ENCODE peak calls at places on chromosome 15, in four cellular contexts. H is GM12892, T is GM12878, L is HepG2. Z is an unnamed sample.
A peak's percentile ranks its signal among the peaks of the same experiment; 100 is the strongest.

GRCh38 chr15:39287322-39288195 is 293.3 kb upstream of the THBS1 start:
- DNase-seq in L (no peak), T (no peak), H (no peak), Z (no peak)

GRCh38 chr15:59654043-59654442 is 3.3 kb downstream of the GTF2A2 start:
- DNase-seq in H (no peak), L (no peak), T (no peak), Z (no peak)

GRCh38 chr15:52804526-52805081 is 14.5 kb upstream of the ONECUT1 start:
- DNase-seq in H (no peak), T (no peak), L (no peak), Z (no peak)

GRCh38 chr15:55915876-55916567 is 77.4 kb downstream of the NEDD4 start:
- DNase-seq in T (no peak), H (no peak), L (no peak), Z (no peak)

GRCh38 chr15:57446393-57446792 is 70.1 kb downstream of the CGNL1 start:
- DNase-seq in H (no peak), T (no peak), L (no peak), Z (no peak)

GRCh38 chr15:48358681-48359152 is 27.5 kb downstream of the DUT start:
- DNase-seq in T (no peak), L (no peak), H (no peak), Z (no peak)

GRCh38 chr15:86879250-86880229 is 799.9 kb downstream of the AGBL1 start:
- DNase-seq in L (no peak), T (no peak), H (no peak), Z (no peak)

GRCh38 chr15:33377239-33377638 is 66.5 kb downstream of the RYR3 start:
- DNase-seq in L (no peak), T (no peak), H (no peak), Z (no peak)

GRCh38 chr15:70166506-70167087 is 68.9 kb upstream of the TLE3 start:
- DNase-seq in T (no peak), L (no peak), H (no peak), Z (no peak)

GRCh38 chr15:35559683-35560082 is 13.7 kb upstream of the DPH6 start:
- DNase-seq in L (no peak), T (no peak), H (no peak), Z (no peak)

GRCh38 chr15:75065467-75065850 is 42.1 kb downstream of the PPCDC start:
- DNase-seq in T (no peak), L (peak; percentile 85), H (no peak), Z (no peak)
- TF ChIP-seq TAF1 in T (no peak), L (no peak), H (no peak), Z (no peak)

GRCh38 chr15:43403616-43404015 is 32.7 kb downstream of the TUBGCP4 start:
- DNase-seq in T (no peak), L (no peak), H (no peak), Z (no peak)
- TF ChIP-seq POLR2AphosphoS5 in T (no peak), L (no peak), H (no peak), Z (no peak)

GRCh38 chr15:88651971-88652370 is 13.2 kb downstream of the ISG20 start:
- DNase-seq in H (no peak), L (no peak), T (no peak), Z (no peak)
- TF ChIP-seq TAF1 in H (no peak), L (no peak), T (no peak), Z (no peak)

GRCh38 chr15:91258436-91258779 is 158.4 kb downstream of the SV2B start:
- DNase-seq in T (no peak), L (no peak), H (no peak), Z (no peak)
- TF ChIP-seq POLR2AphosphoS5 in T (no peak), L (no peak), H (no peak), Z (no peak)

GRCh38 chr15:67542192-67542461 is 376 bp upstream of the MAP2K5 start:
- DNase-seq in H (no peak), T (no peak), L (no peak), Z (no peak)
- TF ChIP-seq TAF1 in H (no peak), T (no peak), L (no peak), Z (no peak)

DNA sequence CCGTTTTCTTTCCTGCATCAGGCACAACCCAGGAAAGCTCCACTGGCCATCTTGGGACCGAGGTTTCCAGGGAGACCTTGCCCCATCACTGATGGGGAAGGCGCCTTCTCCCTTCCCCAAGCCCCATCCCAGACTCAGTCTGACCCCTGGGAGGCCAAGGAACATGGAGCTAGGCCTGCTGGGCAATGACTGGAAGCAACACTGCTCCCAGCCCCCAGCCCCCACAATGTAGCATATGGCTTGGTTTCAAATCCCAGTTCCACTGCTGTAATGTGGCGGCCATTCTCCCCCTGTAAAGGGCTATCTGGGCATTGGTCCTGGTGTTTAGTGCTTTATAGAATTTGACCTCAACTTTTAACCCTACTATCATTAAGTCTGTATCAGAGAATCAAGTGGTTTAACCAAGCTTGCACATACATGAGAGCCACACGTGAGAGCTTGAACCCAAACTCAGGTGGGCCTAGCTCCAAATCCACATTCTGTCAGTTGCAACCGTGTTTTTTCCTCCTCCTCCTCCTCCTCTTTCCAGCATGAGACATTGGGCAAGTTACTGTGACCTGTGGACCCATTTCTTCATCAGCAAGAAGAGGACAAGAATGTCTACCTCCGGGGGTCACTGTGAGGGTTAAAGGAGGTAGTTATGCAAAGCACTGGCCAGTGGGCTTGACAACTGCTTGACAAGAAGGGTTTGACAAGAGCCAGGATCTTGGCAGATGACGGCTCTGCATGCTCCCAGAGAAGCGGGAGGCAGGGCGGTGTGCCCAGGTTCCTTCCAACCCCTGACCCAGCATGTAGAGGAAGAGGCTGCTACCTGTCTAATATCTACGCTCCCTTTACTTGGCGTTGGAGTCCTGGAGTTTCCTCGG is 37.4 kb downstream of the KLHL25 start:
- DNase-seq in H (no peak), T (no peak), L (no peak), Z (no peak)
- TF ChIP-seq POLR2AphosphoS5 in H (no peak), T (no peak), L (no peak), Z (no peak)

GRCh38 chr15:50098576-50098975 is 20.5 kb downstream of the ATP8B4 start:
- DNase-seq in L (no peak), H (no peak), T (no peak), Z (no peak)
- TF ChIP-seq TAF1 in L (no peak), H (no peak), T (no peak), Z (no peak)

GRCh38 chr15:62783303-62783957 is 259.1 kb upstream of the TPM1 start:
- DNase-seq in H (no peak), T (no peak), L (no peak), Z (no peak)

GRCh38 chr15:62782896-62783295 is 259.7 kb upstream of the TPM1 start:
- DNase-seq in T (no peak), L (no peak), H (no peak), Z (no peak)

GRCh38 chr15:62779041-62779810 is 263.3 kb upstream of the TPM1 start:
- DNase-seq in T (no peak), L (no peak), H (no peak), Z (no peak)

GRCh38 chr15:62781081-62781497 is 261.5 kb upstream of the TPM1 start:
- DNase-seq in H (no peak), L (no peak), T (no peak), Z (no peak)

GRCh38 chr15:62782100-62782791 is 260.3 kb upstream of the TPM1 start:
- DNase-seq in L (peak; percentile 78), H (no peak), T (no peak), Z (peak; percentile 16)
- TF ChIP-seq POLR2AphosphoS5 in L (no peak), H (no peak), T (no peak), Z (no peak)

GRCh38 chr15:100713163-100713867 is 110.9 kb downstream of the ASB7 start:
- DNase-seq in H (no peak), T (no peak), L (peak; percentile 72), Z (no peak)
- TF ChIP-seq TAF1 in H (no peak), T (no peak), L (no peak), Z (no peak)

DNA sequence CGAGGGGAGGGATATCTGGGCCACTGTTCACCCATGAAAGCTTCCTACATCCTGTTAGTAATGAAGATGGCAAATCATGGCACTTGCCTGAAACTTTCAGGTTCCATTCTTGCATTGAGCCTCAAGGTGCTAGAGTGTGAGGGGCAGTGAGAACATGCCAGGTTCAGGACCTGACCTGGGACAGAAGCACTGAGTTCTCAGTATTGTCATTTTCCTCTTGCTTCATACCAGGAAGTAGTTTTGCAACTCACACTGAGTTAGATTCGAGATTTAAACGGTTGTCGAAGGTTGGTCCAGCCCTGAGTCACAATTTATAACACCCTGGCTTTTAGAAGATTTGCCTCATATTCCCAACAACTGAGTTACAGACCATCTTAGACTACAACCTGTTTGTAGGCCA is 11.8 kb upstream of the MEIS2 start:
- DNase-seq in T (no peak), H (no peak), L (no peak), Z (no peak)
- TF ChIP-seq POLR2AphosphoS5 in T (no peak), H (no peak), L (no peak), Z (no peak)

Z was measured in GM12891.